ENCODE peak calls at places on chromosomes 12 and 14, in seven cellular contexts. G is fibroblast of lung, B is Karpas-422, J is PC-9, E is DND-41, O is astrocyte, Y is iPS DF 6.9. U is an unnamed sample.

GRCh38 chr12:104258476-104259067 is 43.0 kb downstream of the TXNRD1 start:
- DNase-seq in O (no peak), J (no peak), G (no peak), E (no peak), B (no peak), Y (no peak), U (no peak)

GRCh38 chr12:132492522-132492921 is 2.6 kb downstream of the FBRSL1 start:
- DNase-seq in Y (no peak), J (no peak), O (no peak), E (no peak), G (no peak), B (no peak), U (no peak)

GRCh38 chr14:59055439-59056045 is 132.9 kb upstream of the DAAM1 start:
- DNase-seq in Y (no peak), E (peak; percentile 30), B (peak; percentile 79), G (peak; percentile 77), O (peak; percentile 23), J (peak; percentile 7), U (no peak)

GRCh38 chr12:117356048-117356447 is 5.4 kb downstream of the NOS1 start:
- DNase-seq in E (no peak), O (no peak), B (no peak), G (no peak), J (no peak), Y (no peak), U (no peak)

GRCh38 chr12:44876554-44877275 is 600 bp upstream of the NELL2 start:
- DNase-seq in G (peak; percentile 14), O (peak; percentile 22), J (no peak), Y (peak; percentile 5), E (no peak), B (peak; percentile 75), U (peak; percentile 64)

GRCh38 chr12:123715151-123715676 is 3.1 kb downstream of the ATP6V0A2 start:
- DNase-seq in O (no peak), Y (no peak), B (no peak), J (no peak), E (no peak), G (no peak), U (no peak)

GRCh38 chr12:119938049-119938667 is 50.9 kb upstream of the BICDL1 start:
- DNase-seq in J (peak; percentile 53), G (peak; percentile 65), E (peak; percentile 67), Y (peak; percentile 66), O (peak; percentile 16), B (peak; percentile 86), U (peak; percentile 55)

GRCh38 chr14:28596336-28596735 is 170.3 kb upstream of the FOXG1 start:
- DNase-seq in G (peak; percentile 71), B (no peak), Y (no peak), O (peak; percentile 59), J (no peak), E (no peak), U (no peak)

GRCh38 chr12:38465020-38465419 is 148.4 kb downstream of the ALG10B start:
- DNase-seq in O (no peak), B (no peak), J (no peak), Y (no peak), G (no peak), E (no peak), U (no peak)

GRCh38 chr12:58695263-58695662 is 225.0 kb downstream of the LRIG3 start:
- DNase-seq in B (no peak), G (no peak), E (no peak), J (peak; percentile 7), Y (no peak), O (no peak), U (no peak)
- H3K9me3 ChIP-seq in B (peaks cover 13% of the 10 kb centered on the region), G (no peaks in the 10 kb centered on the region), E (peaks cover 14% of the 10 kb centered on the region), J (peaks cover 5% of the 10 kb centered on the region), Y (no peaks in the 10 kb centered on the region), O (no peaks in the 10 kb centered on the region), U (no peaks in the 10 kb centered on the region)

DNA sequence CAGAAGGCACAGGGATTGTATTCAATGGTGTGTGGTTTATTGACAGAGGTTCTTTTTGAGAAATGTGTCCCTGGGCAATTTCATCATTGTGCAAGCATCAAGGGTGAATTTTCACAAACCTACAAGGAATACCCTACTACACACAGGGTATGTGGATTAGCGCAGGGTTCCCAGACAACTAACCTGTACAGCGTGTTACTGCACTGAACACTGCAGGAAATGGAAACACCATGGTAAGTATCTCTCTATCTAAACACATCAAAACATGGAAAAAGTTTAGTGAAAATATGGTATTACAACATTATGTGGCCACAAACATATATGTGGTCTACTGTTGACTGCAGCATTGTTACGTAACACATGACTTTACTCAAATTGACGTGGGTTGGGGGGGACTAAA is 893.0 kb downstream of the TMEM121 start:
- DNase-seq in G (no peak), J (no peak), Y (no peak), E (no peak), O (no peak), B (no peak), U (no peak)
- H3K9me3 ChIP-seq in G (no peaks in the 10 kb centered on the region), J (no peaks in the 10 kb centered on the region), Y (peaks cover 14% of the 10 kb centered on the region), E (peaks cover 4% of the 10 kb centered on the region), O (peaks cover 4% of the 10 kb centered on the region), B (no peaks in the 10 kb centered on the region), U (no peaks in the 10 kb centered on the region)

GRCh38 chr12:68065163-68065562 is 75.9 kb downstream of the IFNG-AS1 start:
- DNase-seq in B (no peak), E (no peak), J (no peak), G (no peak), Y (no peak), O (no peak), U (no peak)
- H3K9me3 ChIP-seq in B (no peaks in the 10 kb centered on the region), E (peaks cover 11% of the 10 kb centered on the region), J (no peaks in the 10 kb centered on the region), G (no peaks in the 10 kb centered on the region), Y (no peaks in the 10 kb centered on the region), O (no peaks in the 10 kb centered on the region), U (no peaks in the 10 kb centered on the region)

DNA sequence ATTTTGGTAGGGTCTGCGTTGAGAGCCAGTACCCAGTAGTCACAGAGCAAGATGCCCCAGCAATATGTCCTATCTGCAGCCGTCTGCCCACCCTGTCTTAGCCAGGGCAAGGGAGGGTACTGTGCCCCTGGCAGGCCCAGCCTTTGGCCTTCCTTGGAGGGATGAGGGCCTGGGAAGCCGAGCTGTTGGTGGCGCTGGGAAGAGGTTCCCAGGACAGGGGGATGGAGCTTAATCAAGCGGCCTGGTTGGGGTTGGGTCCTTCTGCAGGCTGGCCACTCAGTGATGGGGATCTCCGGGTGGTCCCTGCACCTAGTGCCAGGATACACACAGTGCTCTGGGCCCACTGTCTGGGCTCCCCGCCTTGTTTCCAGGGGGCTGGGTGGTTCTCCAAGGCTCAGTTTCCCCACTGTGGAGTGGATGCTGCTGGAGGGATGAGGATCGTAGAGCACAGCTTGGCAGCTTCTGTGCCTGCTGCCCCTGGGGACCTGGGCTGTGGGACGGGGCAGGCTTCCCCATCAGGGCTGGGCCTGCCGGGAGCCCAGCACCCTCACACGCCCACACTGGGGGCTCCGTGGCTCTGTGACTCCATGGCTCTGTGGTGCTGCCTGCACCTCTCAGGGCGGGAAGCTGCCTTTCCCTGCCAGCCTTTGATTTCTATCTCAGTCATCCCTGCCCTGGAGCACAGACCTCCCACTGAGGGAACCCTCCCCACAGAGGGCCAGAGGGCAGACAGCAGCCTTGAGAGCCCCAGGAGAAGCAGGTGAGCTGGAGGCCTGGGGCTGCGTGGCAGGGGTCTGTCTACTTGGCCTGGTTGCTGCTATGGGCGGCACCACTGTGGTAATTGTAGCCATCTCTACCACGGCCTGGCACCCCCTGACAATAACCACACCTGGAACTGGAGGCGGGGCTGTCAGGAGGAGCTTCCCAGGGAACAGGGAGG is 357.0 kb downstream of the TMEM121 start:
- DNase-seq in J (no peak), G (no peak), Y (no peak), E (no peak), O (no peak), B (no peak), U (no peak)
- H3K9me3 ChIP-seq in J (no peaks in the 10 kb centered on the region), G (no peaks in the 10 kb centered on the region), Y (peaks cover 12% of the 10 kb centered on the region), E (no peaks in the 10 kb centered on the region), O (no peaks in the 10 kb centered on the region), B (no peaks in the 10 kb centered on the region), U (no peaks in the 10 kb centered on the region)

GRCh38 chr14:105919458-105920150 is 393.2 kb downstream of the TMEM121 start:
- DNase-seq in B (no peak), J (no peak), Y (no peak), E (no peak), O (no peak), G (no peak), U (no peak)
- H3K9me3 ChIP-seq in B (no peaks in the 10 kb centered on the region), J (no peaks in the 10 kb centered on the region), Y (peaks cover 23% of the 10 kb centered on the region), E (peaks cover under 1% of the 10 kb centered on the region), O (no peaks in the 10 kb centered on the region), G (no peaks in the 10 kb centered on the region), U (no peaks in the 10 kb centered on the region)

DNA sequence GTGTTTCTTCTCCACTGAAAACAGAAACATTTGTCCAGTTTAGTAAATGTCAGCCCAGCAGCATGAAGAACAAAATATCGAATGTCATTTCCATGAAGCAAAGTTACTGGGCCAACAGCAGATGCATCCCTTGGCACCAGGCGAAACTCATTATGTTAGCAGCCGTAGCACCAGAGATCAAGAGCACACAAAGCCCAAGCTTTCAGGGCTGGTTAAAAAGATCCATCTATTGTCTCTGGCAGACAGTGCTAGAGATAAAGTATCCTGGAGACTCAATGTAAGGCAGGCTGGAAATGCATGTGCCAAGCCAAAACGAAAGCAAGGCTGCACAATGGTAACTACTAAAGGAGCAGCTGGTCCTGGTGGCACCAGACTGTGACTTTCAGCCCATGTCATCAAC is 120.3 kb upstream of the PLEKHG7 start:
- DNase-seq in E (no peak), B (no peak), G (no peak), J (no peak), O (no peak), Y (no peak), U (no peak)
- H3K9me3 ChIP-seq in E (no peaks in the 10 kb centered on the region), B (no peaks in the 10 kb centered on the region), G (no peaks in the 10 kb centered on the region), J (no peaks in the 10 kb centered on the region), O (no peaks in the 10 kb centered on the region), Y (no peaks in the 10 kb centered on the region), U (no peaks in the 10 kb centered on the region)

DNA sequence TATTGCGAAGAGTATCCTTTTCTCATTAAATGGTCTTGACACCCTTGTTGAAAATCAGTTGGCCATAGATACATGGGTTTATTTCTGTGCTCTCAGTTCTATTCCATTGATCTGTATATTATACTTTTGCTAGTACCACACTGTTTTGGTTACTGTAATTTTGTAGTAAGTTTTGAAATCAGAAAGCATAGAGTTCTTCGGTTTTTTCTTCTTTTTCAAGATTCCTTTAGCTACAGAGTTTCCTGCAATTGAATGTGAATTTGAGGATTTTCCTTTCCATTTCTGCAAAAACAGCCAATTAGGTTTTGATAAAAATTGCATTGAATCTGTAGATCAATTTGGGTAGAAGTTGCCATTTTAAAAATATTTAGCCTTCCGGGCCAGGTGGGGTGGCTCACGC is 60.2 kb downstream of the ARHGAP5 start:
- DNase-seq in E (no peak), G (no peak), B (no peak), O (no peak), J (no peak), Y (no peak), U (no peak)
- H3K9me3 ChIP-seq in E (peaks cover 14% of the 10 kb centered on the region), G (no peaks in the 10 kb centered on the region), B (peaks cover 3% of the 10 kb centered on the region), O (no peaks in the 10 kb centered on the region), J (no peaks in the 10 kb centered on the region), Y (no peaks in the 10 kb centered on the region), U (no peaks in the 10 kb centered on the region)